ENCODE peak calls at places on chromosome 10, in five cellular contexts. One of them, this sample, is unnamed.

GRCh38 chr10:128009768-128010167 is 102.9 kb downstream of the PTPRE start:
- DNase-seq in GM06990: no peak
- DNase-seq in AG09309: no peak
- DNase-seq in activated CD4-positive, alpha-beta T cell treated with anti-CD3 and anti-CD28 coated beads for 24 hours: no peak
- DNase-seq in stimulated activated CD4-positive, alpha-beta T cell treated with anti-CD3 and anti-CD28 coated beads, Interleukin-12 subunit alpha, Interleukin-12 subunit beta, amount 100 ng/mL, for 4 hours: no peak
- DNase-seq in this sample: no peak

GRCh38 chr10:71999360-72000072 is 35.3 kb downstream of the CHST3 start:
- DNase-seq in GM06990: no peak
- DNase-seq in AG09309: no peak
- DNase-seq in activated CD4-positive, alpha-beta T cell treated with anti-CD3 and anti-CD28 coated beads for 24 hours: no peak
- DNase-seq in stimulated activated CD4-positive, alpha-beta T cell treated with anti-CD3 and anti-CD28 coated beads, Interleukin-12 subunit alpha, Interleukin-12 subunit beta, amount 100 ng/mL, for 4 hours: no peak
- DNase-seq in this sample: no peak

GRCh38 chr10:102335184-102335583 is 60.3 kb upstream of the NFKB2 start:
- DNase-seq in GM06990: no peak
- DNase-seq in AG09309: no peak
- DNase-seq in activated CD4-positive, alpha-beta T cell treated with anti-CD3 and anti-CD28 coated beads for 24 hours: no peak
- DNase-seq in stimulated activated CD4-positive, alpha-beta T cell treated with anti-CD3 and anti-CD28 coated beads, Interleukin-12 subunit alpha, Interleukin-12 subunit beta, amount 100 ng/mL, for 4 hours: no peak
- DNase-seq in this sample: no peak

GRCh38 chr10:114541081-114541833 is 116.8 kb downstream of the ABLIM1 start:
- DNase-seq in GM06990: no peak
- DNase-seq in AG09309: peak; percentile 8
- DNase-seq in activated CD4-positive, alpha-beta T cell treated with anti-CD3 and anti-CD28 coated beads for 24 hours: peak; percentile 38
- DNase-seq in stimulated activated CD4-positive, alpha-beta T cell treated with anti-CD3 and anti-CD28 coated beads, Interleukin-12 subunit alpha, Interleukin-12 subunit beta, amount 100 ng/mL, for 4 hours: peak; percentile 32
- DNase-seq in this sample: peak; percentile 89

GRCh38 chr10:132851451-132851850 is 65.5 kb upstream of the NKX6-2 start:
- DNase-seq in GM06990: no peak
- DNase-seq in AG09309: no peak
- DNase-seq in activated CD4-positive, alpha-beta T cell treated with anti-CD3 and anti-CD28 coated beads for 24 hours: no peak
- DNase-seq in stimulated activated CD4-positive, alpha-beta T cell treated with anti-CD3 and anti-CD28 coated beads, Interleukin-12 subunit alpha, Interleukin-12 subunit beta, amount 100 ng/mL, for 4 hours: no peak
- DNase-seq in this sample: no peak

GRCh38 chr10:96512524-96512991 is 1.2 kb downstream of the TLL2 start:
- DNase-seq in GM06990: peak; percentile 51
- DNase-seq in AG09309: no peak
- DNase-seq in activated CD4-positive, alpha-beta T cell treated with anti-CD3 and anti-CD28 coated beads for 24 hours: no peak
- DNase-seq in stimulated activated CD4-positive, alpha-beta T cell treated with anti-CD3 and anti-CD28 coated beads, Interleukin-12 subunit alpha, Interleukin-12 subunit beta, amount 100 ng/mL, for 4 hours: no peak
- DNase-seq in this sample: no peak

GRCh38 chr10:44253769-44254462 is 131.0 kb downstream of the CXCL12 start:
- DNase-seq in GM06990: no peak
- DNase-seq in AG09309: peak; percentile 87
- DNase-seq in activated CD4-positive, alpha-beta T cell treated with anti-CD3 and anti-CD28 coated beads for 24 hours: no peak
- DNase-seq in stimulated activated CD4-positive, alpha-beta T cell treated with anti-CD3 and anti-CD28 coated beads, Interleukin-12 subunit alpha, Interleukin-12 subunit beta, amount 100 ng/mL, for 4 hours: no peak
- DNase-seq in this sample: no peak

GRCh38 chr10:5507649-5508131 is 8.3 kb upstream of the CALML5 start:
- DNase-seq in GM06990: no peak
- DNase-seq in AG09309: no peak
- DNase-seq in activated CD4-positive, alpha-beta T cell treated with anti-CD3 and anti-CD28 coated beads for 24 hours: no peak
- DNase-seq in stimulated activated CD4-positive, alpha-beta T cell treated with anti-CD3 and anti-CD28 coated beads, Interleukin-12 subunit alpha, Interleukin-12 subunit beta, amount 100 ng/mL, for 4 hours: no peak
- DNase-seq in this sample: no peak

GRCh38 chr10:34549953-34550352 is 265.1 kb downstream of the PARD3 start:
- DNase-seq in GM06990: no peak
- DNase-seq in AG09309: no peak
- DNase-seq in activated CD4-positive, alpha-beta T cell treated with anti-CD3 and anti-CD28 coated beads for 24 hours: no peak
- DNase-seq in stimulated activated CD4-positive, alpha-beta T cell treated with anti-CD3 and anti-CD28 coated beads, Interleukin-12 subunit alpha, Interleukin-12 subunit beta, amount 100 ng/mL, for 4 hours: no peak
- DNase-seq in this sample: no peak

GRCh38 chr10:4635394-4635793 is 190.6 kb upstream of the AKR1E2 start:
- DNase-seq in GM06990: no peak
- DNase-seq in AG09309: no peak
- DNase-seq in activated CD4-positive, alpha-beta T cell treated with anti-CD3 and anti-CD28 coated beads for 24 hours: no peak
- DNase-seq in stimulated activated CD4-positive, alpha-beta T cell treated with anti-CD3 and anti-CD28 coated beads, Interleukin-12 subunit alpha, Interleukin-12 subunit beta, amount 100 ng/mL, for 4 hours: no peak
- DNase-seq in this sample: no peak

GRCh38 chr10:126736737-126737136 is 66.2 kb upstream of the C10orf90 start:
- DNase-seq in GM06990: no peak
- DNase-seq in AG09309: no peak
- DNase-seq in activated CD4-positive, alpha-beta T cell treated with anti-CD3 and anti-CD28 coated beads for 24 hours: no peak
- DNase-seq in stimulated activated CD4-positive, alpha-beta T cell treated with anti-CD3 and anti-CD28 coated beads, Interleukin-12 subunit alpha, Interleukin-12 subunit beta, amount 100 ng/mL, for 4 hours: no peak
- DNase-seq in this sample: no peak

GRCh38 chr10:72487521-72487920 is 132.8 kb upstream of the DNAJB12 start:
- DNase-seq in GM06990: no peak
- DNase-seq in AG09309: no peak
- DNase-seq in activated CD4-positive, alpha-beta T cell treated with anti-CD3 and anti-CD28 coated beads for 24 hours: no peak
- DNase-seq in stimulated activated CD4-positive, alpha-beta T cell treated with anti-CD3 and anti-CD28 coated beads, Interleukin-12 subunit alpha, Interleukin-12 subunit beta, amount 100 ng/mL, for 4 hours: no peak
- DNase-seq in this sample: no peak